ENCODE peak calls at places on chromosomes 3 and 15, in five cellular contexts. One of them, this sample, is unnamed.

GRCh38 chr3:57059416-57059815 is 1.0 kb upstream of the SPATA12 start:
- DNase-seq in HL-60: no peak
- DNase-seq in neural progenitor cell: no peak
- DNase-seq in lower lobe of right lung: no peak
- DNase-seq in HCT116: no peak
- DNase-seq in this sample: no peak

GRCh38 chr3:17810759-17811158 is 68.3 kb upstream of the TBC1D5 start:
- DNase-seq in HL-60: no peak
- DNase-seq in lower lobe of right lung: no peak
- DNase-seq in HCT116: peak; percentile 13
- DNase-seq in neural progenitor cell: no peak
- DNase-seq in this sample: no peak

GRCh38 chr3:23877324-23877980 is 39.3 kb downstream of the NKIRAS1 start:
- DNase-seq in HL-60: peak; percentile 49
- DNase-seq in lower lobe of right lung: no peak
- DNase-seq in HCT116: no peak
- DNase-seq in neural progenitor cell: no peak
- DNase-seq in this sample: no peak

GRCh38 chr3:195087321-195087720 is 183.6 kb downstream of the XXYLT1 start:
- DNase-seq in lower lobe of right lung: peak; percentile 18
- DNase-seq in neural progenitor cell: peak; percentile 20
- DNase-seq in HCT116: no peak
- DNase-seq in HL-60: no peak
- DNase-seq in this sample: peak; percentile 40

GRCh38 chr3:191026746-191027145 is 164.3 kb upstream of the GMNC start:
- DNase-seq in HCT116: no peak
- DNase-seq in neural progenitor cell: no peak
- DNase-seq in lower lobe of right lung: no peak
- DNase-seq in HL-60: no peak
- DNase-seq in this sample: no peak

GRCh38 chr3:9398715-9399708 is 1.6 kb downstream of the SETD5 start:
- DNase-seq in HL-60: no peak
- DNase-seq in HCT116: no peak
- DNase-seq in lower lobe of right lung: no peak
- DNase-seq in neural progenitor cell: peak; percentile 42
- DNase-seq in this sample: no peak

GRCh38 chr3:144831955-144832716 is 860.5 kb downstream of the DIPK2A start:
- DNase-seq in HCT116: no peak
- DNase-seq in HL-60: no peak
- DNase-seq in lower lobe of right lung: no peak
- DNase-seq in neural progenitor cell: no peak
- DNase-seq in this sample: no peak

GRCh38 chr15:80342148-80342547 is 62.0 kb upstream of the ARNT2 start:
- DNase-seq in HCT116: no peak
- DNase-seq in lower lobe of right lung: no peak
- DNase-seq in neural progenitor cell: no peak
- DNase-seq in HL-60: no peak
- DNase-seq in this sample: no peak

GRCh38 chr3:155352900-155353490 is 59.5 kb upstream of the STRIT1 start:
- DNase-seq in HL-60: no peak
- DNase-seq in lower lobe of right lung: no peak
- DNase-seq in HCT116: peak; percentile 40
- DNase-seq in neural progenitor cell: peak; percentile 43
- DNase-seq in this sample: no peak

GRCh38 chr3:134641671-134642300 is 9.0 kb downstream of the KY start:
- DNase-seq in HL-60: no peak
- DNase-seq in neural progenitor cell: no peak
- DNase-seq in lower lobe of right lung: no peak
- DNase-seq in HCT116: no peak
- DNase-seq in this sample: no peak

GRCh38 chr3:139630532-139630931 is 47.2 kb downstream of the NMNAT3 start:
- DNase-seq in lower lobe of right lung: no peak
- DNase-seq in neural progenitor cell: peak; percentile 33
- DNase-seq in HL-60: no peak
- DNase-seq in HCT116: no peak
- DNase-seq in this sample: no peak

DNA sequence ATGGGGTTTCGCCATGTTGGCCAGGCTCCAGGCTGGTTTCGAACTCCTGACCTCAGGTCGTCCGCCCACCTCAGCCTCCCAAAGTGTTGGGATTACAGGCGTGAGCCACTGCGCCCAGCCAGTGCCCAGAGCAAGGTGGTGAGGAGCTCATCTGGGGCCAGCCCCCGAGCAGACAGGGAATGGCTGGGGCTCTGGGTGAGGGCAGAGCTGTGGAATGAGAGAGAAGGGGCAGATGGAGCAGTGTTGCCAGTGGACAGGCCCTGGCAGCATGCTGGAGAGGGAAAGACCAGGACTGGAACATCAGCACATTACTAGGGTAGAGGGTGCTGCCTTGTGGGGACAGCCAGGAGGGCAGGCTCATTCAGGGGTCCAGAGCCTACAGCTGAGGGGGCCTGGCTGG is 37.1 kb upstream of the LIMD1 start:
- DNase-seq in neural progenitor cell: no peak
- DNase-seq in HL-60: no peak
- DNase-seq in lower lobe of right lung: no peak
- DNase-seq in HCT116: no peak
- DNase-seq in this sample: no peak
- H3K27ac ChIP-seq in neural progenitor cell: no peak overlapping the region
- H3K27ac ChIP-seq in HL-60: no peak overlapping the region
- H3K27ac ChIP-seq in lower lobe of right lung: no peak overlapping the region
- H3K27ac ChIP-seq in HCT116: no peak overlapping the region
- H3K27ac ChIP-seq in this sample: no peak overlapping the region

DNA sequence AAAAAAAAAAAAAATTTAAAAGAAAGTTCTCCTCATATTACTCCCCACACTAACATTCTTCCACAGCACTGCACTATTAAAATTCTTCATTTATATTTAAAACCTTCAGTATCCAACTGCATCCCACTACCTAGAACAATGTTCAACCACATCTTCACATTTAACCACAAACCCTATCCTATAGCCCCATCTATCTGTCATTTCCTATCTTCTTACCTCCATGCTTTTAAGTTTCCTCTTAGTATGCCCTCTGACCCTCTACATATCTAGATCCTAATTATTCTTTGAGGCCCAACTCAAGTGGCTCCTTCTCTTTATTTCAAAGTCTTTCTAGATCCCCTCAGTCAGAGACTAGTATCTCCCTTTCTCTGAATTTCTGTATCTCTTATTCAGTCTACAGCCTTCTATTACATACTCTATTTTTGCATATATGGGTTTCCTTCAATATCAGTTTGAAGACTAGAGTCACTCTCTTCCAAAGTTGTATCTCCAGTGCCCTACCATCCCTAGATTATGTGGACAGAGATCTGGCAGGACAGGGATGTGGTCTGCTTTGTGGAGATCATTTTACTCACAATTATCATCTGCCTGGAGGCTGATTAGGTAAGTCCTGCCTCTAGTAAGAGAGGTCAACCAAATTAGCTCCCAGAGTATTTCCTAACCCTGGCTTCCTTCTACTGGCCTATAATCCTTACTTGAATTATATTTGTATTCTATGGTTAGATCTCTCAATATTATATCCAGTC is 1.4 kb downstream of the CIAO2A start:
- DNase-seq in lower lobe of right lung: no peak
- DNase-seq in HL-60: no peak
- DNase-seq in neural progenitor cell: no peak
- DNase-seq in HCT116: no peak
- DNase-seq in this sample: no peak
- TF ChIP-seq CTCF in lower lobe of right lung: no peak
- TF ChIP-seq CTCF in HL-60: no peak
- TF ChIP-seq CTCF in neural progenitor cell: peak; percentile 26
- TF ChIP-seq CTCF in HCT116: no peak
- TF ChIP-seq CTCF in this sample: peak; percentile 42

GRCh38 chr15:42711746-42712145 is 25.2 kb downstream of the CDAN1 start:
- DNase-seq in HL-60: no peak
- DNase-seq in lower lobe of right lung: no peak
- DNase-seq in neural progenitor cell: no peak
- DNase-seq in HCT116: no peak
- DNase-seq in this sample: no peak

GRCh38 chr15:42712584-42712983 is 24.3 kb downstream of the CDAN1 start:
- DNase-seq in neural progenitor cell: no peak
- DNase-seq in HCT116: no peak
- DNase-seq in lower lobe of right lung: no peak
- DNase-seq in HL-60: no peak
- DNase-seq in this sample: peak; percentile 42

GRCh38 chr15:42707873-42708544 is 28.9 kb downstream of the CDAN1 start:
- DNase-seq in lower lobe of right lung: no peak
- DNase-seq in HCT116: no peak
- DNase-seq in neural progenitor cell: no peak
- DNase-seq in HL-60: no peak
- DNase-seq in this sample: no peak

GRCh38 chr15:42707068-42707467 is 29.9 kb downstream of the CDAN1 start:
- DNase-seq in HCT116: no peak
- DNase-seq in lower lobe of right lung: no peak
- DNase-seq in HL-60: no peak
- DNase-seq in neural progenitor cell: no peak
- DNase-seq in this sample: no peak

GRCh38 chr15:42710662-42711061 is 26.3 kb downstream of the CDAN1 start:
- DNase-seq in HCT116: no peak
- DNase-seq in HL-60: no peak
- DNase-seq in neural progenitor cell: no peak
- DNase-seq in lower lobe of right lung: no peak
- DNase-seq in this sample: no peak
- H3K27ac ChIP-seq in HCT116: no peak overlapping the region
- H3K27ac ChIP-seq in HL-60: no peak overlapping the region
- H3K27ac ChIP-seq in neural progenitor cell: no peak overlapping the region
- H3K27ac ChIP-seq in lower lobe of right lung: no peak overlapping the region
- H3K27ac ChIP-seq in this sample: no peak overlapping the region

DNA sequence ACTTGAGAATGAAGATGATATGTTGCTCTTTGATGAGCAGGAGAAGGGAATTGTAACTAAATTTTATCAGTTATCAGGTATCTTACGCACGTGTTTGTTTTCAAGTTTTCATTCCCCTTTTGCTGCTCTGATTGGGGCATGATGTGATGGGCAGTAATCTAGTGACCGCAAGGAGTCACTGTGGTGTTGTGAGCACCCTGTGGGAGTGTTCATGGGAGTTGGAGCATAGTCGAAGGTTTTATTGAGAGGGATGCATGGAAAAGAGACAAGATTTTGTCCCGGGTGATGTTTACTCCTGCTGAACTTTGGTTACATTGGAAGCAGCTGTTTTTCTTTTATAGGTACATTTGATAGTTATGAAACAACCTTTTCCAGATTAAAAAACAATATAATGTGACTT is 2.1 kb downstream of the FAN1 start:
- DNase-seq in neural progenitor cell: no peak
- DNase-seq in HL-60: no peak
- DNase-seq in lower lobe of right lung: no peak
- DNase-seq in HCT116: no peak
- DNase-seq in this sample: no peak
- TF ChIP-seq CTCF in neural progenitor cell: peak; percentile 44
- TF ChIP-seq CTCF in HL-60: no peak
- TF ChIP-seq CTCF in lower lobe of right lung: no peak
- TF ChIP-seq CTCF in HCT116: no peak
- TF ChIP-seq CTCF in this sample: no peak

GRCh38 chr15:66388057-66388363 is 1.3 kb downstream of the MAP2K1 start:
- DNase-seq in HCT116: no peak
- DNase-seq in lower lobe of right lung: no peak
- DNase-seq in neural progenitor cell: no peak
- DNase-seq in HL-60: no peak
- DNase-seq in this sample: no peak

GRCh38 chr15:66389098-66389858 is 2.6 kb downstream of the MAP2K1 start:
- DNase-seq in neural progenitor cell: no peak
- DNase-seq in HL-60: no peak
- DNase-seq in HCT116: no peak
- DNase-seq in lower lobe of right lung: no peak
- DNase-seq in this sample: no peak

GRCh38 chr15:66388576-66388975 is 1.9 kb downstream of the MAP2K1 start:
- DNase-seq in neural progenitor cell: no peak
- DNase-seq in lower lobe of right lung: no peak
- DNase-seq in HCT116: no peak
- DNase-seq in HL-60: no peak
- DNase-seq in this sample: no peak

GRCh38 chr15:66390670-66391069 is 4.0 kb downstream of the MAP2K1 start:
- DNase-seq in HCT116: no peak
- DNase-seq in lower lobe of right lung: no peak
- DNase-seq in HL-60: peak; percentile 90
- DNase-seq in neural progenitor cell: no peak
- DNase-seq in this sample: no peak

DNA sequence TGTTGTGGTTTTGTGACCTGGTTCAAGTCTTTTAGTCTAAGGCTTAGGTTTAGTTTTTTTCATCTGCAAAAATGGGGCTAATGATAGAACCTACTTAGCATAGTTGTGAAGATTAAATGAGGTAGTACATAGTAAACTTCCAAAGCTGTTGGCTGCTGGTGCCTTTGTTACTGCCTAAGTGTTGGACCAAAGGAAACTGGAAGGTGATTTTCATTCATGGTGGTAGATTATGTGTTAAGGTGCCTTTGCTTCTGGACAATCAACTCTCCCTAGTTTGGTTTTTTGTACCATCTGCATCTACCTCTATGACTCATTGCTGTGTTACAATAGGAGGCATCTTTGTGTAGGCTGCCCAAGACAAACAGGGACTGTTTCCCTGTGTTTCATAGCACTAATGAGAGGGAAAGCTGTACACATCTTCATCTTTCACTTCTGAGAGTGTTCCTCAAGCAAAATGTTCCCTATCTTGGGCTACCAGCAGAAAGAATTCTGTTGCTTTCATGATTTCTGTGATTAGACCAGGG is 3.2 kb downstream of the MAP2K1 start:
- DNase-seq in HL-60: no peak
- DNase-seq in neural progenitor cell: no peak
- DNase-seq in lower lobe of right lung: no peak
- DNase-seq in HCT116: no peak
- DNase-seq in this sample: no peak
- H3K27ac ChIP-seq in HL-60: no peak overlapping the region
- H3K27ac ChIP-seq in neural progenitor cell: no peak overlapping the region
- H3K27ac ChIP-seq in lower lobe of right lung: no peak overlapping the region
- H3K27ac ChIP-seq in HCT116: no peak overlapping the region
- H3K27ac ChIP-seq in this sample: no peak overlapping the region

DNA sequence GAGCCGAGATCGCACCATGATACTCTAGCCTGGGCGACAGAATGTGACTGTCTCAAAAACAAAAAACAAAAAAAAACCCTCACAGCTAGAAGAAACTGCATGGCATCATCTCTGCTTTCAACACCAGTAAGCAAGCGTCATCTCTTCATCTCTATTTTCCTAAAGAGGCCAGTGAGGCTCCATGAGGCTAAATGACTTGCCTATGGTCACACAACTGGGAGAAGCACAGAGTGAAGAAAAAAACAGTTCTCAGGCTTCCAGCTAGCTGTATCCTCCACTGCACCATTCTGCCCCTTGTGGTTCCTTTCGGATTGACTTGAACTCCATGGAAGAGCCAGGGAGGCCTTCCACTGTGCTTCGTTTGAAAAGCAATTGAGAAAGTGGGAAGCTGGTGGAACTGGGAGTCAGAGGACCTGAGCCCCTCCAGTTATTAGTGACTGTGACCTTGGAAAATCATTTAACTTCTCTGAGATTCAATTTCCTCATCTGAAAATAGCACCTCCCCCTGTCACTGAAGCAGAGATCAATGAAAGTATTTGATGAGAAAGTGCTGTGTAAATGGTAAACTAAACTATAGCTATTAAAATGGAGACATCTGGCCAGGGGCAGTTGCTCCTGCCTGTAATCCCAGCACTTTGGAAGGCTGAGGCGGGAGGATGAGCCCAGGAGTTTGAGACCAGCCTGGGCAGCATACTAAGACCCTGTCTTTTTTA is 32.1 kb upstream of the DENND4A start:
- DNase-seq in lower lobe of right lung: no peak
- DNase-seq in neural progenitor cell: peak; percentile 67
- DNase-seq in HL-60: no peak
- DNase-seq in HCT116: peak; percentile 58
- DNase-seq in this sample: no peak
- TF ChIP-seq CTCF in lower lobe of right lung: peak; percentile 64
- TF ChIP-seq CTCF in neural progenitor cell: peak; percentile 62
- TF ChIP-seq CTCF in HL-60: peak; percentile 55
- TF ChIP-seq CTCF in HCT116: peak; percentile 76
- TF ChIP-seq CTCF in this sample: peak; percentile 43

GRCh38 chr3:52450489-52451236 is 3.2 kb downstream of the TNNC1 start:
- DNase-seq in neural progenitor cell: no peak
- DNase-seq in lower lobe of right lung: no peak
- DNase-seq in HCT116: no peak
- DNase-seq in HL-60: no peak
- DNase-seq in this sample: no peak
- H3K27ac ChIP-seq in neural progenitor cell: no peak overlapping the region
- H3K27ac ChIP-seq in lower lobe of right lung: peak overlapping the region; percentile 56
- H3K27ac ChIP-seq in HCT116: peak overlapping the region; percentile 21
- H3K27ac ChIP-seq in HL-60: no peak overlapping the region
- H3K27ac ChIP-seq in this sample: no peak overlapping the region

This sample was measured in spleen.